ENCODE peak calls at places on chromosomes 2 and 18, in eight cellular contexts. H, J, B, S, R, F, D and I are unnamed samples.

GRCh38 chr2:231393149-231394131 is 2.1 kb upstream of the B3GNT7 start:
- DNase-seq in H (no peak), J (no peak), B (no peak), S (no peak), R (no peak), F (no peak), D (no peak), I (no peak)

GRCh38 chr2:42969231-42970150 is 177.1 kb upstream of the HAAO start:
- DNase-seq in H (peak; percentile 48), J (peak; percentile 97), B (no peak), S (no peak), R (peak; percentile 93), F (peak; percentile 87), D (peak; percentile 46), I (peak; percentile 81)

GRCh38 chr2:122634261-122634660 is 878.8 kb downstream of the TSN start:
- DNase-seq in H (no peak), J (peak; percentile 95), B (peak; percentile 18), S (no peak), R (peak; percentile 79), F (peak; percentile 85), D (peak; percentile 56), I (peak; percentile 92)

GRCh38 chr2:207640661-207641060 is 15.5 kb upstream of the METTL21A start:
- DNase-seq in H (no peak), J (no peak), B (no peak), S (no peak), R (no peak), F (no peak), D (no peak), I (no peak)

GRCh38 chr2:69138247-69138754 is 125.3 kb downstream of the ANTXR1 start:
- DNase-seq in H (no peak), J (peak; percentile 79), B (peak; percentile 41), S (no peak), R (peak; percentile 60), F (peak; percentile 81), D (peak; percentile 67), I (peak; percentile 84)

GRCh38 chr2:121197369-121198091 is 87.5 kb downstream of the TFCP2L1 start:
- DNase-seq in H (peak; percentile 86), J (peak; percentile 72), B (no peak), S (peak; percentile 65), R (peak; percentile 85), F (peak; percentile 72), D (peak; percentile 74), I (peak; percentile 57)

GRCh38 chr2:85988210-85988913 is 99.6 kb upstream of the ST3GAL5 start:
- DNase-seq in H (no peak), J (peak; percentile 84), B (no peak), S (no peak), R (no peak), F (no peak), D (no peak), I (peak; percentile 8)

GRCh38 chr2:232689152-232689910 is 7.8 kb upstream of the GIGYF2 start:
- DNase-seq in H (peak; percentile 54), J (peak; percentile 30), B (no peak), S (no peak), R (peak; percentile 18), F (peak; percentile 48), D (no peak), I (peak; percentile 65)

DNA sequence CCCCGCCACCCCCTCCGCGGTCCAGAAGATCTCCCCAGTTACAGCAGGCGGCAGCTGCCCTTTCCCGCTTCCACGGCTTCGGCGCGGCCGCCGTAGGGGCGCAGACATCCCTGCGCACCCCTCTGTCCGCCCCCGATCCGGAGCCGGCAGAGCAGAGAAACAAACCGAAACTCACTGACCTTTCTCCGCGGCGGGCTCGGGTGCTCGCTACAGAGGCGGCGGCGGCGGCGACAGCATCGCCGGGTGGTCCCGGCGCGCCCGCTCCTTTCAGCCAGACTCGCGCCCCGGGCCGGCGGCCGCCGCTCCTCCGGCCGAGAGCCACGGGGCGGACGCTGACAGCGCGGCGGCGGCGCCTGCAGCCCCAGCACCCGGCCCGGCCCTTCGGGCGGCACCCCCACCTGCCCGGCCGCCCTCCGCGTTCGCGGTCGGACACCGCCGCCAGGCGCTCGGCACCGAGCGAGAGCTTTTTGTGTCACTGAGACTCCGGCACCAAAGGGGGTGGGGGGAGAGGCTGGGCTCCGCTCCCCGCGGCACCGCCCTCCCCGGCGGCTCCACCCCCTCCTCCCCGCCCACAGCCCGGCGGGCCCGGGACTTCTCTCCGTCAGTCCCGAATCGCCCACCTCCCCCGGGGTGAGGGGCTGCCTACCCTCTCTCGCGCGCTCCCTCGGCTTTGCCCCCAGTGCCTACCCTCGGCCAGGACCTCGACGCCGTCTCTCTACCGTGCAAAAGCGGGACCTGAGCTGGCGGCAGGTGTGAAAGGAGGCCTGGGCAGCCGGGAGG is 1.4 kb upstream of the RNF152 start:
- DNase-seq in H (peak; percentile 87), J (peak; percentile 77), B (no peak), S (peak; percentile 56), R (peak; percentile 80), F (peak; percentile 47), D (peak; percentile 73), I (peak; percentile 67)
- TF ChIP-seq CTCF in H (no peak), J (peak; percentile 26), B (peak; percentile 24), S (peak; percentile 71), R (no peak), F (peak; percentile 30), D (peak; percentile 18), I (peak; percentile 14)

DNA sequence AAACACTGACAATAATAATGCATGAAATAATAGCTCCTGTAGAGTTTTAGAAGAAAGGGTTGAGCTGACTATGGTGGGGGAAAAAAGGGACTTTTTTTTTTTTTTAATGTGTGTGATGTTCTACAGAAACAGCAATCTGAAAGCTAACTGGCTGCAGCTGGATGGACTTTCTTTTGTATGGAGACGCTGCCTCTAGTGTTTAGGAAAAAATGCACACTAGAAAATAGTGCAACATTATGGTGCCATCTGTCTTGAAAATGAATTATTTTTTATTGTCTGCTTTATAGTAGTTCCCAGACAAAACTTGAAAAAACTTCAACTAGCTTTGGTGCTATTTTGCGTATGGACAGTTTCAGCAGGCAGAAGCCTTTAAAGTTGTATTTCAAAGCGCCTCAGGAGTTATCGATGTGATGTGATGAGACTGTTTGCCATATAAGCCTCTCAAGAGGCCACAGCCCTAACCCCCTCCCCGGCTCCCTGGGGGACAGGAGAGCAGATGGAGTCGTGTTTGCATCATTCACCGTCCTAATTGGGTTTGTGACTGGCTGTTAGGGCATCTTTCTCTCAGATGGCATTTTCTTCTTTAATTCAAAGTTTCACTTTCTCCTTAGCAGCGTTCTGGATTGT is 86.9 kb downstream of the LTBP1 start:
- DNase-seq in H (no peak), J (peak; percentile 67), B (peak; percentile 15), S (no peak), R (peak; percentile 49), F (peak; percentile 52), D (no peak), I (peak; percentile 75)
- TF ChIP-seq CTCF in H (no peak), J (peak; percentile 72), B (peak; percentile 67), S (peak; percentile 69), R (peak; percentile 54), F (peak; percentile 58), D (peak; percentile 64), I (peak; percentile 64)

GRCh38 chr2:74119324-74119723 is 28.4 kb downstream of the BOLA3 start:
- DNase-seq in H (no peak), J (peak; percentile 16), B (no peak), S (no peak), R (peak; percentile 9), F (no peak), D (no peak), I (peak; percentile 30)

DNA sequence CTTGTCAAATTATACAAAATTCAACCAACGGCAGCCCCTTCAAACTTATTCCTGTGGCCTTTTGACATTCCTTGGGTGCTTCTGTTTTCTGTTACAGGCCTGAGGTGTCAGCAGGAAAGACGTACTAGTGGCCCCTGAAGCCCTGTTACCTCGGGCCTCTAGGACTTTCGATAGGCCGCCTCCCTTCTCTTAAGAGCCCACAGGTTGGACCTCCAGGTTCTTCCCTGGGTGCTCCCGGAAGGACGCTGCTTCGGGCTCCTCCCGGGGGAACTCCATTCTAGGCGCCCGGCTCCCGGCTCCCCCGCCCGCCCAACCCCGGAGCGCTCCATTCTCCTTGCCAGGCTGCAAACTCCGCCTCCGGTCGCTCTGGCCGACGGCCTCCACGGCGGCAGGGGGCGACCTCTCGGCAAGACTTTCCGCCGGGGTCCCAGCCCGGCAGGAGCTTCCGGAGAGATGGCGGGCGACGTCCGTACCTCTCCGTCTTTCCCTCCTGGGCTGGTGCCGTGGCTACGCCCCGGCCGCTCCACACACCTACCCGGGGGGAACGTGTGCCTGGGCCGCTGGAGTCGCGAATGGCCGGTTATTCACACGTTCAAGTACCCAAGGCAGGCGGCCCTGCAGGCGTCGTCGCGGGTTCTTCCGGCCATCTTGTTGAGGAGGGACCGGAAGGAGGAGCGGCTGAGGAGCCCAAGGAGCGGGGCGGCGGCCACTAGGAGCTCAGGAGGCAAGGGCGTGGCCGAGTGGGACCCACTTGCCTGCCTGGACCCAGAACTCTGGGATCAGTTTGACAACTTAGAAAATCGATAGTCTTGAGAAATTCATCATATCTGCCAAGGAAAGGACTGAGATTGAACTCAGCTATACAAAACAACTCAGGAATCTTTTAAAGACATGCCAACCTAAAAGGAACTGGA is 27.5 kb downstream of the BOLA3 start:
- DNase-seq in H (peak; percentile 94), J (peak; percentile 81), B (peak; percentile 58), S (peak; percentile 53), R (peak; percentile 83), F (peak; percentile 75), D (peak; percentile 87), I (peak; percentile 86)
- TF ChIP-seq CTCF in H (peak; percentile 78), J (peak; percentile 43), B (peak; percentile 55), S (peak; percentile 87), R (no peak), F (peak; percentile 71), D (peak; percentile 75), I (peak; percentile 43)

GRCh38 chr18:22560283-22560627 is 142.5 kb upstream of the CTAGE1 start:
- DNase-seq in H (no peak), J (no peak), B (no peak), S (no peak), R (no peak), F (no peak), D (no peak), I (no peak)

GRCh38 chr18:22557160-22557941 is 139.6 kb upstream of the CTAGE1 start:
- DNase-seq in H (no peak), J (no peak), B (no peak), S (no peak), R (no peak), F (no peak), D (no peak), I (peak; percentile 70)

GRCh38 chr18:22560797-22561196 is 143.1 kb upstream of the CTAGE1 start:
- DNase-seq in H (no peak), J (no peak), B (no peak), S (no peak), R (no peak), F (no peak), D (no peak), I (no peak)

GRCh38 chr18:22558945-22559385 is 141.2 kb upstream of the CTAGE1 start:
- DNase-seq in H (peak; percentile 77), J (peak; percentile 40), B (no peak), S (peak; percentile 37), R (no peak), F (peak; percentile 93), D (peak; percentile 31), I (peak; percentile 76)

DNA sequence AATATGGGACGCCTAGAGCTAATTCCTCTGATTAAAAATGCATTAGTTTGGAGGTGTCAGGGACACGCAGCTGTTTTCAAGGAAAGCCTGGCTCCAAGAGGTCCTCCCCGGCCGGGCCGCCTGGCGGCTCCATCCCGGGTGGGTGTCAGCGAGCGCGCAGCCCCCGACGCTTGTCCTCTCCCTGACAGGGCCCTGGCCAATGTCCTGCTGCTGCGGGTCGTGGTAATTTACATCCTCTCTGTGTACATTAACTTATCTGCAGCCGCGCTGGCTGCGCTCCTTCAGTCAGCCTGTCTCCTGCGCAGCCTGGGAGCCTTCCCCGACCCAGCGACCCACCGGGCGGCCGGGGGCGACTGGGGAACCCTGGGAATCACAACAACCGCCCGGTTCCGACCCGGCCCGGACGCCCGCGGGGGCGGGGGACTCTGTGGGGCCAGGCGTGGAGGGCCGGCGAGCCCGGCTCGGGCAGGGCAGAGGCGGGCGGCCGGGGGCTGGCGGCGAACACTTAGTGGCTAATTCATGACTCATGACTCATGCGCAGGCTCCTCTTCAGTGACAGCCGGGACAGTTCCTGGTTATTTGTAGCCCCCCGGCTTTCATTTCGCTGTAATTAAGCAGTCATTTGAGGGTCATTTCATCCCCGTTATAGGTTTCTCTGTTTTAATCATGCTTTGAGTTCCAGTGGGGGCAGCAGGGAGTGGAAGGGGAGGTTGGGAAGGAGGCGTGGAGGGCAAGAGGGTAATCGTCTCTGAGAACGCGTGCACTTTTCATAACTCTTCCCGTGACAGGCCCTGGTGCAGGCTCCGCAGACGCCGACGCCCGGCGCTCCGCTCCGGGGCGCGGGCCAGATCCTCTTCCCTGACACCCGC is 141.9 kb upstream of the CTAGE1 start:
- DNase-seq in H (peak; percentile 81), J (peak; percentile 66), B (no peak), S (peak; percentile 35), R (peak; percentile 49), F (peak; percentile 84), D (peak; percentile 28), I (peak; percentile 79)
- TF ChIP-seq CTCF in H (no peak), J (peak; percentile 45), B (peak; percentile 46), S (peak; percentile 28), R (peak; percentile 35), F (peak; percentile 46), D (no peak), I (peak; percentile 33)